ENCODE peak calls at places on chromosomes 2 and 18, in ten cellular contexts. U, E, J, B, P, N, F, R, M and A are unnamed samples.
A peak's percentile ranks its signal among the peaks of the same experiment; 100 is the strongest.

GRCh38 chr2:241189856-241190201 is 1.4 kb downstream of the ANO7 start:
- DNase-seq in M (no peak), B (peak; percentile 41), N (no peak), F (no peak), R (no peak), E (peak; percentile 16), U (no peak), P (no peak), J (no peak), A (no peak)

GRCh38 chr2:43233218-43234212 is 7.1 kb upstream of the ZFP36L2 start:
- DNase-seq in J (no peak), N (no peak), F (no peak), E (no peak), R (no peak), P (no peak), B (no peak), U (no peak), M (no peak), A (no peak)

GRCh38 chr2:234949762-234950434 is 1.9 kb upstream of the SH3BP4 start:
- DNase-seq in R (no peak), B (peak; percentile 8), N (peak; percentile 99), M (peak; percentile 31), J (no peak), E (peak; percentile 91), P (peak; percentile 97), U (no peak), F (no peak), A (peak; percentile 92)

GRCh38 chr18:54968807-54969206 is 9.5 kb upstream of the CCDC68 start:
- DNase-seq in B (no peak), J (no peak), F (no peak), M (no peak), R (no peak), N (no peak), U (no peak), P (no peak), E (no peak), A (no peak)

GRCh38 chr18:79241755-79242154 is 154.0 kb upstream of the NFATC1 start:
- DNase-seq in J (no peak), M (peak; percentile 97), E (no peak), U (no peak), R (no peak), P (no peak), N (no peak), F (no peak), B (no peak), A (no peak)

GRCh38 chr18:9475643-9476580 is 599 bp downstream of the RALBP1 start:
- DNase-seq in P (no peak), F (peak; percentile 21), N (no peak), R (peak; percentile 62), J (no peak), U (peak; percentile 24), M (peak; percentile 69), B (no peak), E (peak; percentile 21), A (peak; percentile 29)

GRCh38 chr2:26537826-26538475 is 60.0 kb upstream of the OTOF start:
- DNase-seq in B (peak; percentile 35), U (no peak), M (no peak), N (no peak), P (no peak), E (no peak), F (no peak), R (no peak), J (no peak), A (no peak)

GRCh38 chr2:141767051-141767450 is 363.8 kb downstream of the LRP1B start:
- DNase-seq in J (no peak), M (no peak), R (no peak), N (peak; percentile 84), U (no peak), B (no peak), P (no peak), F (no peak), E (no peak), A (peak; percentile 32)

GRCh38 chr2:96501471-96501874 is 3.7 kb downstream of the NEURL3 start:
- DNase-seq in F (no peak), M (no peak), J (no peak), B (no peak), R (no peak), E (no peak), U (no peak), P (no peak), N (no peak), A (no peak)

GRCh38 chr2:46273919-46274318 is 23.3 kb upstream of the EPAS1 start:
- DNase-seq in E (no peak), J (no peak), R (no peak), M (no peak), N (no peak), B (peak; percentile 22), U (no peak), F (no peak), P (no peak), A (peak; percentile 12)

GRCh38 chr2:96156011-96156820 is 11.0 kb upstream of the DUSP2 start:
- DNase-seq in B (no peak), F (no peak), R (no peak), M (no peak), E (no peak), J (no peak), N (no peak), P (no peak), U (no peak), A (no peak)

GRCh38 chr18:59570101-59570875 is 126.9 kb downstream of the CCBE1 start:
- DNase-seq in E (peak; percentile 5), M (peak; percentile 88), U (no peak), J (no peak), R (no peak), P (no peak), B (no peak), F (no peak), N (no peak), A (no peak)

GRCh38 chr2:241842620-241843211 is 16.0 kb downstream of the PDCD1 start:
- DNase-seq in P (no peak), E (peak; percentile 18), B (peak; percentile 61), J (no peak), N (no peak), M (no peak), R (peak; percentile 70), F (no peak), U (peak; percentile 44), A (no peak)

GRCh38 chr2:215697496-215697895 is 261.6 kb upstream of the FN1 start:
- DNase-seq in B (no peak), E (no peak), N (no peak), J (no peak), M (no peak), F (no peak), U (no peak), P (no peak), R (no peak), A (no peak)

GRCh38 chr18:50388988-50389387 is 14.1 kb downstream of the SKA1 start:
- DNase-seq in M (peak; percentile 57), U (no peak), N (no peak), F (no peak), R (no peak), P (no peak), E (no peak), B (no peak), J (no peak), A (no peak)

GRCh38 chr2:64277101-64277849 is 133.1 kb upstream of the PELI1 start:
- DNase-seq in N (no peak), R (no peak), B (peak; percentile 57), M (peak; percentile 62), P (no peak), U (no peak), F (no peak), E (no peak), J (no peak), A (peak; percentile 53)

GRCh38 chr18:25230658-25231326 is 121.2 kb downstream of the ZNF521 start:
- DNase-seq in E (peak; percentile 66), P (peak; percentile 71), R (peak; percentile 76), J (no peak), B (peak; percentile 45), U (peak; percentile 67), F (no peak), N (no peak), M (no peak), A (no peak)

GRCh38 chr2:235230809-235231601 is 262.8 kb upstream of the AGAP1 start:
- DNase-seq in N (no peak), J (no peak), U (no peak), F (no peak), P (no peak), B (no peak), R (no peak), M (peak; percentile 84), E (no peak), A (no peak)

GRCh38 chr2:152453129-152453642 is 118.2 kb downstream of the FMNL2 start:
- DNase-seq in J (no peak), U (no peak), N (no peak), R (no peak), B (peak; percentile 89), F (no peak), E (no peak), P (no peak), M (no peak), A (no peak)

GRCh38 chr2:62698653-62699052 is 6.9 kb upstream of the EHBP1 start:
- DNase-seq in P (no peak), B (no peak), J (no peak), M (no peak), E (no peak), R (no peak), U (no peak), N (no peak), F (no peak), A (no peak)

GRCh38 chr2:3747032-3747654 is 43.8 kb downstream of the DCDC2C start:
- DNase-seq in R (no peak), J (no peak), B (peak; percentile 24), N (no peak), M (no peak), U (no peak), P (no peak), F (no peak), E (no peak), A (no peak)

GRCh38 chr18:76499596-76500340 is 4.7 kb upstream of the ZNF516 start:
- DNase-seq in B (no peak), F (no peak), R (no peak), E (no peak), J (no peak), M (no peak), P (no peak), U (no peak), N (no peak), A (no peak)

GRCh38 chr2:240078631-240079030 is 25.3 kb upstream of the OR6B3 start:
- DNase-seq in P (no peak), B (no peak), U (no peak), E (no peak), J (no peak), N (no peak), F (no peak), R (no peak), M (no peak), A (no peak)

GRCh38 chr18:8970843-8971242 is 131.7 kb upstream of the NDUFV2 start:
- DNase-seq in U (no peak), P (no peak), J (no peak), R (no peak), N (no peak), B (no peak), E (no peak), M (no peak), F (no peak), A (no peak)

GRCh38 chr2:232320038-232320790 is 58.3 kb upstream of the ALPP start:
- DNase-seq in N (no peak), M (no peak), R (no peak), F (no peak), P (no peak), B (peak; percentile 10), U (no peak), E (no peak), J (no peak), A (no peak)

GRCh38 chr2:74617123-74617522 is 31.0 kb downstream of the M1AP start:
- DNase-seq in F (no peak), R (no peak), E (no peak), N (no peak), M (no peak), J (no peak), U (no peak), B (no peak), P (no peak), A (no peak)

GRCh38 chr2:163778045-163778753 is 42.4 kb upstream of the FIGN start:
- DNase-seq in N (peak; percentile 75), J (no peak), P (peak; percentile 22), F (no peak), R (no peak), E (no peak), B (no peak), M (no peak), U (no peak), A (peak; percentile 96)

GRCh38 chr2:21772624-21773023 is 648.9 kb downstream of the TDRD15 start:
- DNase-seq in U (no peak), M (no peak), E (peak; percentile 34), R (no peak), J (no peak), P (peak; percentile 0), N (peak; percentile 75), F (no peak), B (no peak), A (no peak)